ENCODE peak calls at places on chromosomes 3 and 15, in ten cellular contexts. One of them, this sample, is unnamed. For H3K4me1, the result is how much of the 10 kb centered on the place peaks cover.

GRCh38 chr3:185561958-185562357 is 9.6 kb upstream of the LIPH start:
- DNase-seq in mesendoderm: no peak
- DNase-seq in IMR-90: no peak
- DNase-seq in right cardiac atrium: no peak
- DNase-seq in lower lobe of right lung: no peak
- DNase-seq in heart right ventricle: no peak
- DNase-seq in adipocyte: no peak
- DNase-seq in astrocyte: no peak
- DNase-seq in CD8-positive, alpha-beta memory T cell: no peak
- DNase-seq in aorta: no peak
- DNase-seq in this sample: no peak

GRCh38 chr3:114290911-114291901 is 2.6 kb upstream of the TIGIT start:
- DNase-seq in mesendoderm: peak
- DNase-seq in IMR-90: peak
- DNase-seq in right cardiac atrium: peak
- DNase-seq in lower lobe of right lung: peak
- DNase-seq in heart right ventricle: peak
- DNase-seq in adipocyte: peak
- DNase-seq in astrocyte: no peak
- DNase-seq in CD8-positive, alpha-beta memory T cell: peak
- DNase-seq in aorta: peak
- DNase-seq in this sample: peak

GRCh38 chr3:142366434-142366833 is 81.4 kb downstream of the XRN1 start:
- DNase-seq in mesendoderm: peak
- DNase-seq in IMR-90: no peak
- DNase-seq in right cardiac atrium: no peak
- DNase-seq in lower lobe of right lung: no peak
- DNase-seq in heart right ventricle: no peak
- DNase-seq in adipocyte: no peak
- DNase-seq in astrocyte: no peak
- DNase-seq in CD8-positive, alpha-beta memory T cell: no peak
- DNase-seq in aorta: no peak
- DNase-seq in this sample: no peak

GRCh38 chr3:73718326-73719110 is 93.8 kb upstream of the PDZRN3 start:
- DNase-seq in mesendoderm: no peak
- DNase-seq in IMR-90: no peak
- DNase-seq in right cardiac atrium: no peak
- DNase-seq in lower lobe of right lung: no peak
- DNase-seq in heart right ventricle: no peak
- DNase-seq in adipocyte: no peak
- DNase-seq in astrocyte: peak
- DNase-seq in CD8-positive, alpha-beta memory T cell: no peak
- DNase-seq in aorta: no peak
- DNase-seq in this sample: no peak

GRCh38 chr15:59892995-59893394 is 111.1 kb upstream of the FOXB1 start:
- DNase-seq in mesendoderm: peak
- DNase-seq in IMR-90: peak
- DNase-seq in right cardiac atrium: no peak
- DNase-seq in lower lobe of right lung: no peak
- DNase-seq in heart right ventricle: no peak
- DNase-seq in adipocyte: peak
- DNase-seq in astrocyte: peak
- DNase-seq in CD8-positive, alpha-beta memory T cell: no peak
- DNase-seq in aorta: no peak
- DNase-seq in this sample: no peak

GRCh38 chr3:150055332-150055731 is 84.6 kb upstream of the PFN2 start:
- DNase-seq in mesendoderm: no peak
- DNase-seq in IMR-90: no peak
- DNase-seq in right cardiac atrium: no peak
- DNase-seq in lower lobe of right lung: no peak
- DNase-seq in heart right ventricle: no peak
- DNase-seq in adipocyte: no peak
- DNase-seq in astrocyte: no peak
- DNase-seq in CD8-positive, alpha-beta memory T cell: no peak
- DNase-seq in aorta: no peak
- DNase-seq in this sample: no peak

GRCh38 chr3:164458986-164459385 is 619.3 kb downstream of the SI start:
- DNase-seq in mesendoderm: no peak
- DNase-seq in IMR-90: no peak
- DNase-seq in right cardiac atrium: no peak
- DNase-seq in lower lobe of right lung: no peak
- DNase-seq in heart right ventricle: no peak
- DNase-seq in adipocyte: peak
- DNase-seq in astrocyte: peak
- DNase-seq in CD8-positive, alpha-beta memory T cell: no peak
- DNase-seq in aorta: no peak
- DNase-seq in this sample: no peak

GRCh38 chr3:184183679-184184078 is 2.3 kb upstream of the ABCF3 start:
- DNase-seq in mesendoderm: no peak
- DNase-seq in IMR-90: no peak
- DNase-seq in right cardiac atrium: peak
- DNase-seq in lower lobe of right lung: no peak
- DNase-seq in heart right ventricle: no peak
- DNase-seq in adipocyte: no peak
- DNase-seq in astrocyte: no peak
- DNase-seq in CD8-positive, alpha-beta memory T cell: no peak
- DNase-seq in aorta: no peak
- DNase-seq in this sample: no peak

GRCh38 chr3:23071306-23071705 is 131.8 kb upstream of the UBE2E2 start:
- DNase-seq in mesendoderm: no peak
- DNase-seq in IMR-90: no peak
- DNase-seq in right cardiac atrium: no peak
- DNase-seq in lower lobe of right lung: no peak
- DNase-seq in heart right ventricle: no peak
- DNase-seq in adipocyte: no peak
- DNase-seq in astrocyte: no peak
- DNase-seq in CD8-positive, alpha-beta memory T cell: no peak
- DNase-seq in aorta: no peak
- DNase-seq in this sample: no peak

GRCh38 chr3:112776000-112776399 is 70.7 kb downstream of the CD200R1L start:
- DNase-seq in mesendoderm: no peak
- DNase-seq in IMR-90: peak
- DNase-seq in right cardiac atrium: no peak
- DNase-seq in lower lobe of right lung: no peak
- DNase-seq in heart right ventricle: no peak
- DNase-seq in adipocyte: peak
- DNase-seq in astrocyte: peak
- DNase-seq in CD8-positive, alpha-beta memory T cell: no peak
- DNase-seq in aorta: no peak
- DNase-seq in this sample: no peak
- H3K4me1 ChIP-seq in mesendoderm: under half
- H3K4me1 ChIP-seq in IMR-90: under half
- H3K4me1 ChIP-seq in right cardiac atrium: under half
- H3K4me1 ChIP-seq in lower lobe of right lung: under half
- H3K4me1 ChIP-seq in heart right ventricle: under half
- H3K4me1 ChIP-seq in adipocyte: half or more
- H3K4me1 ChIP-seq in astrocyte: under half
- H3K4me1 ChIP-seq in CD8-positive, alpha-beta memory T cell: under half
- H3K4me1 ChIP-seq in aorta: under half
- H3K4me1 ChIP-seq in this sample: under half

GRCh38 chr3:152455989-152456388 is 187.3 kb downstream of the MBNL1 start:
- DNase-seq in mesendoderm: no peak
- DNase-seq in IMR-90: no peak
- DNase-seq in right cardiac atrium: no peak
- DNase-seq in lower lobe of right lung: no peak
- DNase-seq in heart right ventricle: no peak
- DNase-seq in adipocyte: no peak
- DNase-seq in astrocyte: no peak
- DNase-seq in CD8-positive, alpha-beta memory T cell: no peak
- DNase-seq in aorta: no peak
- DNase-seq in this sample: no peak
- H3K4me1 ChIP-seq in mesendoderm: under half
- H3K4me1 ChIP-seq in IMR-90: under half
- H3K4me1 ChIP-seq in right cardiac atrium: under half
- H3K4me1 ChIP-seq in lower lobe of right lung: under half
- H3K4me1 ChIP-seq in heart right ventricle: under half
- H3K4me1 ChIP-seq in adipocyte: under half
- H3K4me1 ChIP-seq in astrocyte: under half
- H3K4me1 ChIP-seq in CD8-positive, alpha-beta memory T cell: under half
- H3K4me1 ChIP-seq in aorta: under half
- H3K4me1 ChIP-seq in this sample: under half

GRCh38 chr3:37907371-37907770 is 45.7 kb downstream of the CTDSPL start:
- DNase-seq in mesendoderm: no peak
- DNase-seq in IMR-90: no peak
- DNase-seq in right cardiac atrium: no peak
- DNase-seq in lower lobe of right lung: no peak
- DNase-seq in heart right ventricle: no peak
- DNase-seq in adipocyte: no peak
- DNase-seq in astrocyte: no peak
- DNase-seq in CD8-positive, alpha-beta memory T cell: no peak
- DNase-seq in aorta: no peak
- DNase-seq in this sample: no peak
- H3K4me1 ChIP-seq in mesendoderm: under half
- H3K4me1 ChIP-seq in IMR-90: under half
- H3K4me1 ChIP-seq in right cardiac atrium: under half
- H3K4me1 ChIP-seq in lower lobe of right lung: under half
- H3K4me1 ChIP-seq in heart right ventricle: half or more
- H3K4me1 ChIP-seq in adipocyte: under half
- H3K4me1 ChIP-seq in astrocyte: under half
- H3K4me1 ChIP-seq in CD8-positive, alpha-beta memory T cell: under half
- H3K4me1 ChIP-seq in aorta: under half
- H3K4me1 ChIP-seq in this sample: under half

DNA sequence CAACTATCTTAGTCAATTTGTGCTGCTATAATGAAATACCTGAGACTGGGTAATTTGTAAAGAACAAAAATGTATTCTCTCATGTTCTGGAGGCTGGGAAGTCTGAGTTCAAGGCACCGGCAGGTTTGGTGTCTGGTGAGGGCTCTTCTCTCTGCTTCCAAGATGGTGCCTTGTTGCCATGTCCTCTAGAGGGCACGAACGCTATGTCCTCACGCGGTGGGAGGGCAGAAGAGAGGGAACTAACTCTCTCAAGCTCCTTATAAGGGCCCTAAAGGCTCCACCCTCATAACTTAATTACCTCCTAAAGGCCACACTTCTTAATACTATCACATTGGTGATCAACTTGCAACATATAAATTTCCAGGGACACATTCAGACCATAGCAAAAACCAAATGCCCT is 108.4 kb downstream of the ADAMTSL3 start:
- DNase-seq in mesendoderm: no peak
- DNase-seq in IMR-90: no peak
- DNase-seq in right cardiac atrium: no peak
- DNase-seq in lower lobe of right lung: no peak
- DNase-seq in heart right ventricle: no peak
- DNase-seq in adipocyte: no peak
- DNase-seq in astrocyte: no peak
- DNase-seq in CD8-positive, alpha-beta memory T cell: no peak
- DNase-seq in aorta: no peak
- DNase-seq in this sample: no peak
- H3K4me1 ChIP-seq in mesendoderm: under half
- H3K4me1 ChIP-seq in IMR-90: under half
- H3K4me1 ChIP-seq in right cardiac atrium: under half
- H3K4me1 ChIP-seq in lower lobe of right lung: under half
- H3K4me1 ChIP-seq in heart right ventricle: under half
- H3K4me1 ChIP-seq in adipocyte: under half
- H3K4me1 ChIP-seq in astrocyte: under half
- H3K4me1 ChIP-seq in CD8-positive, alpha-beta memory T cell: under half
- H3K4me1 ChIP-seq in aorta: under half
- H3K4me1 ChIP-seq in this sample: under half

GRCh38 chr3:44974406-44974805 is 1.6 kb downstream of the ZDHHC3 start:
- DNase-seq in mesendoderm: no peak
- DNase-seq in IMR-90: no peak
- DNase-seq in right cardiac atrium: no peak
- DNase-seq in lower lobe of right lung: no peak
- DNase-seq in heart right ventricle: no peak
- DNase-seq in adipocyte: no peak
- DNase-seq in astrocyte: no peak
- DNase-seq in CD8-positive, alpha-beta memory T cell: no peak
- DNase-seq in aorta: no peak
- DNase-seq in this sample: no peak
- H3K4me1 ChIP-seq in mesendoderm: under half
- H3K4me1 ChIP-seq in IMR-90: under half
- H3K4me1 ChIP-seq in right cardiac atrium: under half
- H3K4me1 ChIP-seq in lower lobe of right lung: under half
- H3K4me1 ChIP-seq in heart right ventricle: under half
- H3K4me1 ChIP-seq in adipocyte: under half
- H3K4me1 ChIP-seq in astrocyte: under half
- H3K4me1 ChIP-seq in CD8-positive, alpha-beta memory T cell: under half
- H3K4me1 ChIP-seq in aorta: under half
- H3K4me1 ChIP-seq in this sample: half or more

GRCh38 chr3:12925648-12926047 is 84.3 kb upstream of the RPL32 start:
- DNase-seq in mesendoderm: no peak
- DNase-seq in IMR-90: no peak
- DNase-seq in right cardiac atrium: no peak
- DNase-seq in lower lobe of right lung: no peak
- DNase-seq in heart right ventricle: no peak
- DNase-seq in adipocyte: no peak
- DNase-seq in astrocyte: no peak
- DNase-seq in CD8-positive, alpha-beta memory T cell: no peak
- DNase-seq in aorta: no peak
- DNase-seq in this sample: no peak
- H3K4me1 ChIP-seq in mesendoderm: under half
- H3K4me1 ChIP-seq in IMR-90: under half
- H3K4me1 ChIP-seq in right cardiac atrium: under half
- H3K4me1 ChIP-seq in lower lobe of right lung: under half
- H3K4me1 ChIP-seq in heart right ventricle: half or more
- H3K4me1 ChIP-seq in adipocyte: under half
- H3K4me1 ChIP-seq in astrocyte: under half
- H3K4me1 ChIP-seq in CD8-positive, alpha-beta memory T cell: under half
- H3K4me1 ChIP-seq in aorta: under half
- H3K4me1 ChIP-seq in this sample: under half

DNA sequence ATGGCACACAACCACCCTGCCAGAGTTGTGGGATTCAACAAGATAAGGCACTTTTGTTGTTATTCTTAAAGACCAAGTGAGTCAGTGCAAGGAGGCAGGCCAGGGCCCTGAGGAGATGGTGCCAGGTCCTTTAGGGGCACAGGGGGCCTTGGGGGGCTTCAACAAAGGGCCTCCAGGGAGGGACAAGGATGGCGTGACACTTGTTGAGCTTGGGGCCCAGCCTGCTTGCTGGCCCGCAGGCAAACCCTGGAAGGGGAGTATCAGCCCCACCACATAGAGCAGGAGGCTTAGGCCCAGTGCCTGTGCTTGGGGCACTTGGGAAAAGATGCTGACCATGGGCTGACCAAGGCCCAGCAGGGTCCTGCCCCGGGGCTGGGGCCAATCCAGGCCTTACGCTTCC is 5.5 kb downstream of the IQSEC1 start:
- DNase-seq in mesendoderm: no peak
- DNase-seq in IMR-90: no peak
- DNase-seq in right cardiac atrium: no peak
- DNase-seq in lower lobe of right lung: no peak
- DNase-seq in heart right ventricle: no peak
- DNase-seq in adipocyte: no peak
- DNase-seq in astrocyte: no peak
- DNase-seq in CD8-positive, alpha-beta memory T cell: no peak
- DNase-seq in aorta: no peak
- DNase-seq in this sample: no peak
- H3K4me1 ChIP-seq in mesendoderm: under half
- H3K4me1 ChIP-seq in IMR-90: under half
- H3K4me1 ChIP-seq in right cardiac atrium: under half
- H3K4me1 ChIP-seq in lower lobe of right lung: under half
- H3K4me1 ChIP-seq in heart right ventricle: under half
- H3K4me1 ChIP-seq in adipocyte: under half
- H3K4me1 ChIP-seq in astrocyte: under half
- H3K4me1 ChIP-seq in CD8-positive, alpha-beta memory T cell: under half
- H3K4me1 ChIP-seq in aorta: under half
- H3K4me1 ChIP-seq in this sample: under half